ENCODE peak calls at places on chromosome 13, in seven cellular contexts. A is tibial artery; H is ascending aorta; Q is CD4-positive, CD25-positive, alpha-beta regulatory T cell; Y is astrocyte; X is mucosa of descending colon; P is heart right ventricle. N is an unnamed sample.

GRCh38 chr13:93425411-93425810 is 198.8 kb downstream of the GPC6 start:
- DNase-seq in A (no peak), H (no peak), Q (no peak), Y (no peak), X (no peak), P (no peak), N (no peak)

GRCh38 chr13:102724923-102725322 is 30.1 kb upstream of the METTL21C start:
- DNase-seq in A (no peak), H (no peak), Q (no peak), Y (peak; percentile 3), X (peak; percentile 32), P (no peak), N (no peak)

GRCh38 chr13:100852146-100852545 is 177.6 kb upstream of the TMTC4 start:
- DNase-seq in A (no peak), H (no peak), Q (no peak), Y (no peak), X (no peak), P (no peak), N (no peak)

GRCh38 chr13:27619093-27619705 is 1.1 kb downstream of the LNX2 start:
- DNase-seq in A (no peak), H (no peak), Q (no peak), Y (peak; percentile 71), X (no peak), P (no peak), N (no peak)

GRCh38 chr13:48680756-48681392 is 27.1 kb downstream of the CYSLTR2 start:
- DNase-seq in A (no peak), H (no peak), Q (no peak), Y (no peak), X (no peak), P (no peak), N (no peak)

GRCh38 chr13:75312884-75313520 is 169.0 kb downstream of the TBC1D4 start:
- DNase-seq in A (no peak), H (no peak), Q (peak; percentile 18), Y (no peak), X (no peak), P (no peak), N (no peak)

GRCh38 chr13:74450525-74450845 is 316.3 kb upstream of the KLF12 start:
- DNase-seq in A (no peak), H (no peak), Q (no peak), Y (no peak), X (no peak), P (no peak), N (no peak)

GRCh38 chr13:44969858-44970484 is 19.3 kb downstream of the NUFIP1 start:
- DNase-seq in A (no peak), H (no peak), Q (no peak), Y (peak; percentile 39), X (peak; percentile 43), P (no peak), N (no peak)

GRCh38 chr13:20159646-20160345 is 1.1 kb downstream of the GJA3 start:
- DNase-seq in A (no peak), H (no peak), Q (no peak), Y (peak; percentile 40), X (no peak), P (no peak), N (no peak)

GRCh38 chr13:102721800-102722231 is 27.0 kb upstream of the METTL21C start:
- DNase-seq in A (no peak), H (no peak), Q (no peak), Y (peak; percentile 13), X (no peak), P (no peak), N (no peak)

GRCh38 chr13:40362502-40362901 is 303.9 kb downstream of the FOXO1 start:
- DNase-seq in A (no peak), H (no peak), Q (no peak), Y (no peak), X (no peak), P (no peak), N (no peak)

GRCh38 chr13:28707629-28708427 is 10.9 kb downstream of the SLC46A3 start:
- DNase-seq in A (no peak), H (no peak), Q (no peak), Y (peak; percentile 55), X (no peak), P (no peak), N (no peak)

GRCh38 chr13:23146811-23147245 is 34.0 kb upstream of the SGCG start:
- DNase-seq in A (no peak), H (no peak), Q (no peak), Y (no peak), X (no peak), P (no peak), N (no peak)

GRCh38 chr13:60981407-60981806 is 434.2 kb downstream of the PCDH20 start:
- DNase-seq in A (no peak), H (no peak), Q (no peak), Y (no peak), X (no peak), P (no peak), N (no peak)

GRCh38 chr13:83232626-83233025 is 649.6 kb downstream of the SLITRK1 start:
- DNase-seq in A (no peak), H (no peak), Q (no peak), Y (no peak), X (no peak), P (no peak), N (no peak)

GRCh38 chr13:102903659-102904407 is 58.0 kb downstream of the ERCC5 start:
- DNase-seq in A (no peak), H (no peak), Q (no peak), Y (no peak), X (no peak), P (no peak), N (no peak)

GRCh38 chr13:106095919-106096318 is 439.5 kb downstream of the EFNB2 start:
- DNase-seq in A (no peak), H (no peak), Q (no peak), Y (no peak), X (peak; percentile 61), P (no peak), N (no peak)

DNA sequence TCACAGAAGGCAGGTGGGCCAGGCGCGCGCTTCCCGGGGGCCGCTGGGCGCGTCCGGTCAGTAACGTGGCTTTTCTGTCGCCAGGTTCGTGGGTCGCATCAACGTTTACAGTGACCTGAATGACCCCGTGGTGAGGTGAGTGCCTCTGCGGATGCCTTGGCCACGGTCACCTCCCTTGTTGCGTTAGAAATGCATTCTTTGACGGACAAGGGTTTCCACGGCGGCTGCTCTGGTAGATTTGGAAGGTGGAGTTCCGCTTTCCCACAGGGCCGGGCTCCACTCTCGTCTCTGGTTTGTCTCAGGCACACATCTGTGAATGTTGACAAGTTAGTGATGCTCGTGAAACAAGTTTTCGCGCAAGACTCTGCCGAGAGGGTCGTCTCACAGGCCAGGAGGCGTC is 130.0 kb downstream of the ATP11A start:
- DNase-seq in A (peak; percentile 56), H (no peak), Q (no peak), Y (no peak), X (no peak), P (no peak), N (no peak)
- H3K36me3 ChIP-seq in A (peaks cover 76% of the 10 kb centered on the region), H (peaks cover 66% of the 10 kb centered on the region), Q (peaks cover 65% of the 10 kb centered on the region), Y (no peaks in the 10 kb centered on the region), X (no peaks in the 10 kb centered on the region), P (peaks cover 92% of the 10 kb centered on the region), N (peaks cover 69% of the 10 kb centered on the region)

DNA sequence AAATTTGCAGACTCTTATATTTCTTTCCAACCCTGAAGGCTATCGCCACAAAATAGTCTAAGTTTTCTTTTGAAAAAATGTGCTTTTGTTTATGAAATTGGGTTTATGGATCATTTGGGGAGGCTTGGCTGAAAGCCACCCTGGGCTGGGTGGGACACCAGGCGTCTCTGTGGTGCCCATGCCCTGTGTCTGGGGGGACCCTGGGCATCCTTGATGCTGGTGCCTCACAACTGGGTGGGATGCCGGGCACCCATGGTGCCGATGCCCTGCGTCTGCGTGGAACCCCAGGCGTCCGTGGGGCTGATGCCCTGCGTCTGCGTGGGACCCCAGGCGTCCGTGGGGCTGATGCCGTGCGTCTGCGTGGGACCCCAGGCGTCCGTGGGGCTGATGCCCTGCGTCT is 105.0 kb downstream of the RAB20 start:
- DNase-seq in A (no peak), H (no peak), Q (no peak), Y (no peak), X (no peak), P (no peak), N (no peak)
- H3K36me3 ChIP-seq in A (peaks cover 75% of the 10 kb centered on the region), H (peaks cover 76% of the 10 kb centered on the region), Q (no peaks in the 10 kb centered on the region), Y (peaks cover 39% of the 10 kb centered on the region), X (no peaks in the 10 kb centered on the region), P (peaks cover 86% of the 10 kb centered on the region), N (peaks cover 85% of the 10 kb centered on the region)

DNA sequence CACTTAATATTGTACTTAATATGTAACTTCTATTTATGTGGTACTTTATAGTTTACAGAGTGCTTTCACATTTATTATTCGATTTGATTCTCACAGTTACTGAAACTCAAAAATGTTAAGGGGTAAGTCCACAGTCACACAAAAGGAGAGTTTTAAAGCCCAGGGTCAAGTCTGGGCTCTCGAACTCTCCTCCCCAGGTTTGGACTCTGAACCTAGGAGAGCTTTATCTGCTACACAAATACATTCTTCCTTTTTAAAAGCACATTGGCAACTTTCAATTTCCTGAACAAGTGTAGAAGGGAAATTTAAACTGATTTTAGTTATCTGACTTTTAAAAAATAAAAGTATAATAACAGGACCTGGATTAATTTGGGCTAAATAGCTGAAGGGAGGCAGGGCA is 139.2 kb downstream of the ZAR1L start:
- DNase-seq in A (no peak), H (no peak), Q (no peak), Y (no peak), X (no peak), P (no peak), N (no peak)
- H3K36me3 ChIP-seq in A (peaks cover 69% of the 10 kb centered on the region), H (peaks cover 37% of the 10 kb centered on the region), Q (no peaks in the 10 kb centered on the region), Y (no peaks in the 10 kb centered on the region), X (no peaks in the 10 kb centered on the region), P (peaks cover 84% of the 10 kb centered on the region), N (peaks cover 3% of the 10 kb centered on the region)

GRCh38 chr13:97369269-97369893 is 64.6 kb upstream of the RAP2A start:
- DNase-seq in A (no peak), H (no peak), Q (no peak), Y (no peak), X (no peak), P (no peak), N (no peak)
- H3K36me3 ChIP-seq in A (peaks cover 44% of the 10 kb centered on the region), H (peaks cover 31% of the 10 kb centered on the region), Q (peaks cover 18% of the 10 kb centered on the region), Y (peaks cover 19% of the 10 kb centered on the region), X (no peaks in the 10 kb centered on the region), P (peaks cover 58% of the 10 kb centered on the region), N (no peaks in the 10 kb centered on the region)

GRCh38 chr13:33147832-33148231 is 131.6 kb downstream of the KL start:
- DNase-seq in A (no peak), H (no peak), Q (no peak), Y (no peak), X (no peak), P (no peak), N (no peak)

GRCh38 chr13:33146843-33147611 is 130.8 kb downstream of the KL start:
- DNase-seq in A (no peak), H (no peak), Q (no peak), Y (no peak), X (no peak), P (no peak), N (no peak)

GRCh38 chr13:33140161-33140560 is 123.9 kb downstream of the KL start:
- DNase-seq in A (no peak), H (no peak), Q (no peak), Y (no peak), X (no peak), P (no peak), N (no peak)

GRCh38 chr13:33145667-33146066 is 129.4 kb downstream of the KL start:
- DNase-seq in A (no peak), H (no peak), Q (no peak), Y (no peak), X (no peak), P (no peak), N (no peak)

GRCh38 chr13:33144358-33144784 is 128.1 kb downstream of the KL start:
- DNase-seq in A (no peak), H (no peak), Q (no peak), Y (no peak), X (no peak), P (no peak), N (no peak)
- H3K36me3 ChIP-seq in A (peaks cover 16% of the 10 kb centered on the region), H (peaks cover 8% of the 10 kb centered on the region), Q (no peaks in the 10 kb centered on the region), Y (peaks cover 18% of the 10 kb centered on the region), X (no peaks in the 10 kb centered on the region), P (peaks cover 18% of the 10 kb centered on the region), N (peaks cover 10% of the 10 kb centered on the region)

GRCh38 chr13:99375806-99376080 is 68.5 kb upstream of the GPR183 start:
- DNase-seq in A (no peak), H (no peak), Q (no peak), Y (no peak), X (no peak), P (no peak), N (no peak)
- H3K36me3 ChIP-seq in A (peaks cover 48% of the 10 kb centered on the region), H (peaks cover 21% of the 10 kb centered on the region), Q (peaks cover 22% of the 10 kb centered on the region), Y (peaks cover 3% of the 10 kb centered on the region), X (no peaks in the 10 kb centered on the region), P (peaks cover 57% of the 10 kb centered on the region), N (no peaks in the 10 kb centered on the region)

N was measured in upper lobe of left lung.